ENCODE peak calls at places on chromosomes 11 and 22, in nine cellular contexts. N is PC-3; E is heart left ventricle; Q is A549; J is body of pancreas; X is CD8-positive, alpha-beta memory T cell; T is A673; B is fibroblast of lung; Y is heart right ventricle. D is an unnamed sample.

GRCh38 chr11:120185678-120186407 is 25.0 kb upstream of the OAF start:
- DNase-seq in B (no peak), Q (no peak), N (no peak), E (peak; percentile 83), J (no peak), Y (peak; percentile 83), T (no peak), X (no peak), D (no peak)

GRCh38 chr22:25146906-25147754 is 52.5 kb upstream of the CRYBB3 start:
- DNase-seq in N (no peak), B (no peak), J (no peak), T (no peak), E (no peak), X (no peak), Q (no peak), Y (no peak), D (no peak)

GRCh38 chr22:42608481-42609361 is 6.0 kb downstream of the POLDIP3 start:
- DNase-seq in N (peak; percentile 14), Q (no peak), T (peak; percentile 95), J (no peak), X (no peak), Y (no peak), E (no peak), B (peak; percentile 64), D (peak; percentile 45)

GRCh38 chr11:83019888-83020579 is 51.7 kb downstream of the RAB30 start:
- DNase-seq in Q (no peak), N (no peak), T (no peak), X (no peak), Y (peak; percentile 34), J (no peak), B (no peak), E (peak; percentile 43), D (no peak)

GRCh38 chr11:50174189-50174588 is 141.5 kb downstream of the OR4C45 start:
- DNase-seq in X (no peak), J (no peak), Y (no peak), N (peak; percentile 55), E (no peak), B (no peak), Q (no peak), T (no peak), D (peak; percentile 8)

GRCh38 chr22:19637405-19638281 is 76.7 kb upstream of the SEPTIN5 start:
- DNase-seq in X (no peak), Y (no peak), N (no peak), B (no peak), T (no peak), E (no peak), Q (no peak), J (no peak), D (no peak)

GRCh38 chr22:28909375-28909774 is 26.0 kb downstream of the ZNRF3 start:
- DNase-seq in T (no peak), Y (no peak), E (no peak), Q (no peak), B (no peak), N (no peak), J (no peak), X (no peak), D (no peak)

GRCh38 chr11:100546714-100547113 is 140.4 kb upstream of the ARHGAP42 start:
- DNase-seq in N (peak; percentile 95), T (peak; percentile 31), X (no peak), B (peak; percentile 40), J (no peak), Q (peak; percentile 20), Y (no peak), E (no peak), D (peak; percentile 1)

GRCh38 chr11:65554057-65554818 is 3.9 kb downstream of the LTBP3 start:
- DNase-seq in X (peak; percentile 43), Q (no peak), Y (no peak), B (no peak), N (no peak), T (no peak), J (no peak), E (no peak), D (no peak)

GRCh38 chr11:44823006-44823405 is 96.2 kb downstream of the TSPAN18 start:
- DNase-seq in Y (no peak), T (peak; percentile 59), B (no peak), N (no peak), E (no peak), X (no peak), Q (peak; percentile 28), J (no peak), D (peak; percentile 32)

GRCh38 chr11:35167451-35167954 is 28.5 kb downstream of the CD44 start:
- DNase-seq in E (no peak), B (peak; percentile 74), X (no peak), J (no peak), Y (no peak), N (no peak), T (no peak), Q (no peak), D (peak; percentile 59)

GRCh38 chr11:68373189-68373809 is 60.9 kb downstream of the LRP5 start:
- DNase-seq in X (no peak), Y (peak; percentile 43), N (no peak), J (no peak), Q (no peak), B (peak; percentile 72), E (peak; percentile 58), T (peak; percentile 90), D (no peak)

GRCh38 chr11:12215192-12215591 is 104.8 kb downstream of the MICAL2 start:
- DNase-seq in T (no peak), X (no peak), N (no peak), Q (no peak), B (no peak), J (no peak), Y (no peak), E (no peak), D (no peak)

GRCh38 chr11:78791254-78791653 is 216.6 kb upstream of the NARS2 start:
- DNase-seq in T (no peak), Q (no peak), N (no peak), Y (no peak), B (peak; percentile 59), X (no peak), E (no peak), J (no peak), D (no peak)

GRCh38 chr22:27597703-27598444 is 203.7 kb downstream of the MN1 start:
- DNase-seq in B (peak; percentile 12), X (no peak), Q (peak; percentile 38), T (no peak), J (peak; percentile 41), Y (no peak), N (peak; percentile 27), E (no peak), D (peak; percentile 49)

GRCh38 chr22:46175631-46176030 is 25.3 kb downstream of the PPARA start:
- DNase-seq in B (no peak), N (peak; percentile 79), E (no peak), X (no peak), J (no peak), Q (no peak), T (peak; percentile 17), Y (no peak), D (no peak)

GRCh38 chr11:14258177-14258935 is 100.6 kb downstream of the RRAS2 start:
- DNase-seq in B (peak; percentile 87), X (no peak), E (no peak), Y (no peak), Q (peak; percentile 74), N (peak; percentile 76), J (no peak), T (no peak), D (no peak)

GRCh38 chr11:18383388-18384156 is 10.8 kb upstream of the LDHA start:
- DNase-seq in X (peak; percentile 78), N (peak; percentile 96), Q (peak; percentile 98), B (peak; percentile 98), Y (peak; percentile 74), J (peak; percentile 69), T (peak; percentile 69), E (peak; percentile 57), D (peak; percentile 91)

GRCh38 chr22:46046299-46046685 is 69.3 kb upstream of the WNT7B start:
- DNase-seq in T (no peak), B (no peak), X (no peak), J (no peak), N (no peak), Q (no peak), E (no peak), Y (no peak), D (no peak)

DNA sequence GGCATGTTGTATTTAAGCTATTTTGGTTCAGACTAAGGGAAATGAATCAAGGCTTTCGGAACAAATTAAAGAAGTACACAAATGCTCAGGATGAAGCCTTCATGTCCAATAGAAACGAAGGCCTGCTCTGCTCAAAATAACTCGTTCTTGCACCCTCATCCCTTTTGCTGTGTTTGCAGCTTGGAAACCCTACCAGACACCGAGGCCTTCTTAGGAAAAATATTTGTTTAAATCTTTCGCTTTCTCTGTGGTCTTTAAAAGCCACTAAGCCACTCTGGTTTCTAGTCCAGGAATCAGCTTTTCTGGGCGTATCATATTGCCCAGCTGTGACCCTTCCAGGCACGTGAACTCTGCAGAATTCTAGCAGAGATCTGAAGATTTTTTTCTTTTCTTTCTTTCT is 60.9 kb upstream of the HSPA8 start:
- DNase-seq in X (no peak), Y (no peak), T (no peak), J (no peak), Q (no peak), N (no peak), E (no peak), B (peak; percentile 37), D (no peak)
- H3K4me3 ChIP-seq in X (no peak overlapping the region), Y (no peak overlapping the region), T (no peak overlapping the region), J (no peak overlapping the region), Q (no peak overlapping the region), N (no peak overlapping the region), E (no peak overlapping the region), B (no peak overlapping the region), D (no peak overlapping the region)

GRCh38 chr22:49079743-49080500 is 747.8 kb downstream of the BRD1 start:
- DNase-seq in X (no peak), T (no peak), N (no peak), Y (no peak), E (no peak), Q (no peak), B (no peak), J (no peak), D (no peak)
- H3K9me3 ChIP-seq in X (no peaks in the 10 kb centered on the region), T (no peaks in the 10 kb centered on the region), N (no peaks in the 10 kb centered on the region), Y (no peaks in the 10 kb centered on the region), E (no peaks in the 10 kb centered on the region), Q (no peaks in the 10 kb centered on the region), B (no peaks in the 10 kb centered on the region), J (no peaks in the 10 kb centered on the region), D (no peaks in the 10 kb centered on the region)

GRCh38 chr11:88508558-88508807 is 170.9 kb upstream of the CTSC start:
- DNase-seq in J (no peak), X (no peak), E (no peak), N (no peak), B (no peak), Y (no peak), Q (no peak), T (no peak), D (no peak)
- H3K4me3 ChIP-seq in J (no peak overlapping the region), X (no peak overlapping the region), E (peak overlapping the region; percentile 47), N (no peak overlapping the region), B (no peak overlapping the region), Y (peak overlapping the region; percentile 45), Q (peak overlapping the region; percentile 42), T (no peak overlapping the region), D (no peak overlapping the region)

DNA sequence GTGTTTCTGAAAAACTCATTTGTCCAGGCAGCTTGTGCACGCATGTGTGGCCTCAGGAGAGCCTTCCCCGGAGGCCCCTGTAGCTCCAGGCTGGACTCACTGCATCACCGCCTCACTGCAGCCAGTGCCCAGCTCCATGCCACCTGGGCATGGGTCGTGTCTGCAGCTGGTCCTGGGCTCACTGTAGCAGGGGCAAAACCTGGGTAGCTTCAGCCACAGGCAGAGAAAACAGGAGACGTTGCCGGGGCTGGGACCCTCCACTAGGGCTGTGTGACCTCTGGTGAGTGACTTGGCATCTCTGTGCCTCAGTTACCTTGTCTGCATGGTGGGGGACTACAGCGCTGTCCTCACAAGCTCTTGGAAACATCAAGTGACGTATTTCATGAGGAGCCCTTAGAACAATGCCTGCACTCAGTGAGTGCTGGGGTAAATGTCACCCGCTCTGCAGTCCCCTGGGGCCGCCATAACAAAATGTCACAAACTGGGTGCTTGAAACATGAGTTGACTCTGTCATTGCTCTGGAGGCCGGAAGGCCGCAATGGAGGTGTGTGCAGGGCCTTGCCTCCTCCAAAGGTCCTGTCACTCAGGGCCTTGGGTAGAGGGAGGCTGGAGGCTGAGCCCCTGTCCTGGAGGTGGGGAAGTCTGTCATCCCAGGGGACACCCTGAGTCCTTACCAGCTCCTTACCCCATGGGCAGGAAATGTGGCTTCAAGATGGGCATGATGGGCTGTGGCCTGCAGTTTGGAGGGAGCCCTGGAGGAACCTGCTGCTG is 488.7 kb downstream of the TBC1D22A start:
- DNase-seq in X (no peak), J (no peak), Y (no peak), E (no peak), B (no peak), T (no peak), Q (no peak), N (no peak), D (no peak)
- H3K9me3 ChIP-seq in X (no peaks in the 10 kb centered on the region), J (no peaks in the 10 kb centered on the region), Y (no peaks in the 10 kb centered on the region), E (peaks cover 8% of the 10 kb centered on the region), B (no peaks in the 10 kb centered on the region), T (no peaks in the 10 kb centered on the region), Q (peaks cover 4% of the 10 kb centered on the region), N (no peaks in the 10 kb centered on the region), D (no peaks in the 10 kb centered on the region)